ENCODE peak calls at places on chromosomes 1 and 21, in four cellular contexts. One of them, this sample, is unnamed.

GRCh38 chr1:197066719-197067456 is at the start of gene F13B:
- DNase-seq in CD4-positive, CD25-positive, alpha-beta regulatory T cell: no peak
- DNase-seq in neuronal stem cell: no peak
- DNase-seq in AG04450: no peak
- DNase-seq in this sample: no peak

GRCh38 chr1:179091691-179092165 is 9.9 kb downstream of the TOR3A start:
- DNase-seq in AG04450: peak
- DNase-seq in CD4-positive, CD25-positive, alpha-beta regulatory T cell: no peak
- DNase-seq in neuronal stem cell: no peak
- DNase-seq in this sample: no peak

GRCh38 chr1:52904590-52905375 is 16.8 kb downstream of the ECHDC2 start:
- DNase-seq in neuronal stem cell: no peak
- DNase-seq in AG04450: no peak
- DNase-seq in CD4-positive, CD25-positive, alpha-beta regulatory T cell: no peak
- DNase-seq in this sample: no peak

GRCh38 chr1:6587261-6588005 is 7.6 kb downstream of the ZBTB48 start:
- DNase-seq in CD4-positive, CD25-positive, alpha-beta regulatory T cell: no peak
- DNase-seq in AG04450: no peak
- DNase-seq in neuronal stem cell: no peak
- DNase-seq in this sample: no peak

GRCh38 chr1:3488432-3488831 is 34.0 kb downstream of the ARHGEF16 start:
- DNase-seq in neuronal stem cell: no peak
- DNase-seq in AG04450: no peak
- DNase-seq in CD4-positive, CD25-positive, alpha-beta regulatory T cell: no peak
- DNase-seq in this sample: no peak

GRCh38 chr1:86551305-86551704 is 4.4 kb downstream of the CLCA4 start:
- DNase-seq in AG04450: no peak
- DNase-seq in CD4-positive, CD25-positive, alpha-beta regulatory T cell: no peak
- DNase-seq in neuronal stem cell: no peak
- DNase-seq in this sample: no peak

GRCh38 chr1:25245393-25245792 is 1.9 kb downstream of the RSRP1 start:
- DNase-seq in neuronal stem cell: no peak
- DNase-seq in CD4-positive, CD25-positive, alpha-beta regulatory T cell: no peak
- DNase-seq in AG04450: no peak
- DNase-seq in this sample: no peak

GRCh38 chr1:192418886-192419285 is 102.1 kb downstream of the RGS21 start:
- DNase-seq in CD4-positive, CD25-positive, alpha-beta regulatory T cell: no peak
- DNase-seq in AG04450: no peak
- DNase-seq in neuronal stem cell: no peak
- DNase-seq in this sample: no peak

GRCh38 chr1:17965515-17966100 is 142.0 kb upstream of the IGSF21 start:
- DNase-seq in AG04450: no peak
- DNase-seq in CD4-positive, CD25-positive, alpha-beta regulatory T cell: no peak
- DNase-seq in neuronal stem cell: no peak
- DNase-seq in this sample: no peak

GRCh38 chr21:39863111-39863510 is 4.1 kb upstream of the PCP4 start:
- DNase-seq in neuronal stem cell: no peak
- DNase-seq in CD4-positive, CD25-positive, alpha-beta regulatory T cell: no peak
- DNase-seq in AG04450: no peak
- DNase-seq in this sample: no peak

GRCh38 chr1:24152631-24153494 is 9.9 kb upstream of the IL22RA1 start:
- DNase-seq in AG04450: no peak
- DNase-seq in neuronal stem cell: no peak
- DNase-seq in CD4-positive, CD25-positive, alpha-beta regulatory T cell: no peak
- DNase-seq in this sample: no peak

DNA sequence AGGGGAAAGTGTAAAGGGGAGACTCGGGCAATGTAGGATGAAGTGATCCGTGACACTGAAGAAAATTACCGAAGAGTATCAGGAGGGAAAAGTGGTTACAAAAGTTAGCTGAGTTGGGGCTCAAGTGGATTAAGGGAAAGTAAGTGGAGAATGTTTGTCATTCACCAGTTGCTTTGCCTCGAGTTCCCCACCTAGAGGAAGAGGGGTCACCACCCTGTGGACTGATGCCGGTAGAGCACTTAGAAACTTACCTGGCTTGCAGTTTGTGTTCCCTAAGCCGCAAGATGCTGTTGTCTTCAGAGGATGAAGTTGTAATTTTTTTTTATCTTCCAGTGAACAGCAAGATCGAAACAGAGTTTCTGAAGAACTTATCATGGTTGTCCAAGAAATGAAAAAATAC is 1.0 kb downstream of the PER3 start:
- DNase-seq in AG04450: no peak
- DNase-seq in CD4-positive, CD25-positive, alpha-beta regulatory T cell: no peak
- DNase-seq in neuronal stem cell: no peak
- DNase-seq in this sample: no peak
- H3K4me3 ChIP-seq in AG04450: peak
- H3K4me3 ChIP-seq in CD4-positive, CD25-positive, alpha-beta regulatory T cell: no peak
- H3K4me3 ChIP-seq in neuronal stem cell: no peak
- H3K4me3 ChIP-seq in this sample: peak

DNA sequence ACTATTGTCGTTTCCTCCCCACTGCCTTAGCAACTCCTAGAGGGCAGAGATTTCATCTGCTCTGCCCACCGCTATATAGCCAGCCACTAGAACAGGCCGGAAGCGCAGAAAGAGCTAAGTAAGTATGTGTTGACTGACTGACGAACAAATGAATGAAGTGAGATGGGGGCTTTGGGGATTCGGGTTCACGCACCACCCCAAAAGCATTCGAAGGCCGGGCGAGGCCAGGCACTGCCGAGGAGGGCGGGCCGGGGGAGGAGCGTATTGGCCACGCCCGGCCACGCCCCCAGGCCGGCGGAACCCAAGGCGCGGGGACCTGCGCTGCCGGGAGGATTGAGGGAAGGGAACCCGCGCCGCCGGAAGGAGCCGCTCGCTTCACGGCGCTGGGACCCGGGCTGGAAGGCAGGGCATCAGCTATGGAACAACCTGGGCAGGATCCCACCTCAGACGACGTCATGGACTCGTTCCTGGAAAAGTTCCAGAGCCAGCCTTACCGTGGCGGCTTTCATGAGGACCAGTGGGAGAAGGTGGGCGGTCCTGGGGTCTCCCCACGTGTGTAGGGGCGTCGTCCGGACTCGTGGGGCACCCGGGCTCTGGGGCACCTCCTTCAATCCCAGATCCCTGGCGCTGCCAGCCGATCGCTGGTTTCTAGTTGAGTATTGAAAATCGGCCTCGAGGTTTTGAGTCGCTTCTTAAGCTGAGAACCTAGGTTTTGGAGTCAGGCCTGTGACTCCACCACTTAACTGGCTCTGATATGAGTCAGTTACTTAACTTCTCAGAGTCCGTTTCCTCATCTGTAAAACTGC is at the start of gene TTC4:
- DNase-seq in CD4-positive, CD25-positive, alpha-beta regulatory T cell: peak
- DNase-seq in neuronal stem cell: peak
- DNase-seq in AG04450: peak
- DNase-seq in this sample: peak
- H3K27ac ChIP-seq in CD4-positive, CD25-positive, alpha-beta regulatory T cell: peak
- H3K27ac ChIP-seq in neuronal stem cell: no peak
- H3K27ac ChIP-seq in AG04450: peak
- H3K27ac ChIP-seq in this sample: peak

GRCh38 chr1:226827458-226827857 is 43.0 kb upstream of the PSEN2 start:
- DNase-seq in CD4-positive, CD25-positive, alpha-beta regulatory T cell: no peak
- DNase-seq in AG04450: no peak
- DNase-seq in neuronal stem cell: no peak
- DNase-seq in this sample: no peak
- H3K4me3 ChIP-seq in CD4-positive, CD25-positive, alpha-beta regulatory T cell: peak
- H3K4me3 ChIP-seq in AG04450: no peak
- H3K4me3 ChIP-seq in neuronal stem cell: no peak
- H3K4me3 ChIP-seq in this sample: no peak

GRCh38 chr1:208150810-208151458 is 93.2 kb downstream of the PLXNA2 start:
- DNase-seq in CD4-positive, CD25-positive, alpha-beta regulatory T cell: no peak
- DNase-seq in neuronal stem cell: no peak
- DNase-seq in AG04450: no peak
- DNase-seq in this sample: no peak

GRCh38 chr1:208154679-208155078 is 89.5 kb downstream of the PLXNA2 start:
- DNase-seq in CD4-positive, CD25-positive, alpha-beta regulatory T cell: no peak
- DNase-seq in AG04450: no peak
- DNase-seq in neuronal stem cell: no peak
- DNase-seq in this sample: no peak

GRCh38 chr1:208155243-208155642 is 88.9 kb downstream of the PLXNA2 start:
- DNase-seq in CD4-positive, CD25-positive, alpha-beta regulatory T cell: no peak
- DNase-seq in neuronal stem cell: no peak
- DNase-seq in AG04450: no peak
- DNase-seq in this sample: no peak

GRCh38 chr1:208154040-208154439 is 90.1 kb downstream of the PLXNA2 start:
- DNase-seq in AG04450: no peak
- DNase-seq in CD4-positive, CD25-positive, alpha-beta regulatory T cell: no peak
- DNase-seq in neuronal stem cell: no peak
- DNase-seq in this sample: no peak

GRCh38 chr1:208153386-208153785 is 90.8 kb downstream of the PLXNA2 start:
- DNase-seq in AG04450: no peak
- DNase-seq in CD4-positive, CD25-positive, alpha-beta regulatory T cell: no peak
- DNase-seq in neuronal stem cell: no peak
- DNase-seq in this sample: no peak
- H3K27ac ChIP-seq in AG04450: no peak
- H3K27ac ChIP-seq in CD4-positive, CD25-positive, alpha-beta regulatory T cell: no peak
- H3K27ac ChIP-seq in neuronal stem cell: no peak
- H3K27ac ChIP-seq in this sample: no peak

GRCh38 chr1:183034682-183035081 is 11.5 kb downstream of the LAMC1 start:
- DNase-seq in AG04450: no peak
- DNase-seq in CD4-positive, CD25-positive, alpha-beta regulatory T cell: no peak
- DNase-seq in neuronal stem cell: no peak
- DNase-seq in this sample: no peak

GRCh38 chr1:183033205-183033604 is 10.0 kb downstream of the LAMC1 start:
- DNase-seq in neuronal stem cell: no peak
- DNase-seq in CD4-positive, CD25-positive, alpha-beta regulatory T cell: no peak
- DNase-seq in AG04450: no peak
- DNase-seq in this sample: no peak

GRCh38 chr1:183029591-183030000 is 6.4 kb downstream of the LAMC1 start:
- DNase-seq in CD4-positive, CD25-positive, alpha-beta regulatory T cell: no peak
- DNase-seq in AG04450: no peak
- DNase-seq in neuronal stem cell: no peak
- DNase-seq in this sample: no peak

GRCh38 chr1:183030053-183030452 is 6.8 kb downstream of the LAMC1 start:
- DNase-seq in AG04450: no peak
- DNase-seq in CD4-positive, CD25-positive, alpha-beta regulatory T cell: no peak
- DNase-seq in neuronal stem cell: no peak
- DNase-seq in this sample: no peak

DNA sequence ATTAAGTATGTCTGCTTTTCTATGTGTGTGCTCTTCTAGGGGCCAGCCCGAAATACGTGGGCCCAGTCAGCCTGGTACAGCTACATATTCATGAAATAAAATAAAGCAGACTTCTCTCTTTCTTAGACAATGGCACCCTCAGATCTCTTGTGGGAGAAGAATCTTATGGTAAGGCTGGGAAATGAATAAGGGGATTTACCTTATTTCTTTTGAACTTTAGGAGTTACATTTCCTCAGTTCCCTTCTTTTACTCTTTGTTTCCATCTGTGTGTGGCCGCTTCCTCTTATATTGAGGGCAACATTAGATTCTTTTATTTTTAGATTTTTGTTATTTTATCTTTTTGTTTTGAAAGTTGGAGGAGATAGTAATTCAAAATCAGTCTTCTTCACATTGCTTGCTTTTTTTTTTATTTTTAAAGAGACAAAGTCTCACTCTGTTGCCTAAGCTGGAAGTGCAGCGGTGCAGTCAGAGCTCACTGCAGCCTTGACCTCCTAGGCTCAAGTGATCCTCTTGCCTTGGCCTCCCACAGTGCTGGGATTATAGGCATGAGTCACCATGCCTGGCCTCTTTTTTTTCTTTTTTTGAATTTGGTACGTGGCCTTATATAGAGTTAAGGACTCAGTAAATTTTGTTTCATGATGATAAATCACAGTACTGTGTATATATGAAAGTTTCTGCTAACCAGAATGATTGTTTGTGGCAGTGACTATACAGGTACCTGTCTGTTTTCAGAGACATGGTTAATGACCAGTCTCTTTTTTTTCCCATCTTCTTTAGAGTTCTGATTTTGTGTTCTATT is 9.1 kb downstream of the LAMC1 start:
- DNase-seq in neuronal stem cell: no peak
- DNase-seq in AG04450: no peak
- DNase-seq in CD4-positive, CD25-positive, alpha-beta regulatory T cell: no peak
- DNase-seq in this sample: no peak
- H3K4me3 ChIP-seq in neuronal stem cell: no peak
- H3K4me3 ChIP-seq in AG04450: no peak
- H3K4me3 ChIP-seq in CD4-positive, CD25-positive, alpha-beta regulatory T cell: no peak
- H3K4me3 ChIP-seq in this sample: no peak

This sample was measured in spleen.